ENCODE peak calls at places on chromosomes 12 and 14, in six cellular contexts. F is prostate gland, H is transverse colon, M is HCT116, Y is suprapubic skin, J is sigmoid colon. L is an unnamed sample. For H3K4me1, the result is how much of the 10 kb centered on the place peaks cover.

GRCh38 chr12:118164798-118165486 is 29.0 kb downstream of the PEBP1 start:
- DNase-seq in F (no peak), H (no peak), M (peak), Y (no peak), J (no peak), L (peak)

GRCh38 chr14:36502558-36503508 is 17.2 kb downstream of the NKX2-1 start:
- DNase-seq in F (no peak), H (no peak), M (no peak), Y (no peak), J (no peak), L (no peak)

GRCh38 chr14:64870160-64870559 is 9.5 kb downstream of the SPTB start:
- DNase-seq in F (no peak), H (no peak), M (no peak), Y (no peak), J (no peak), L (no peak)

GRCh38 chr12:113162102-113163029 is 12.8 kb downstream of the CFAP73 start:
- DNase-seq in F (no peak), H (no peak), M (no peak), Y (no peak), J (no peak), L (peak)

GRCh38 chr14:63875311-63875710 is 22.5 kb downstream of the SYNE2 start:
- DNase-seq in F (no peak), H (no peak), M (no peak), Y (no peak), J (no peak), L (no peak)

GRCh38 chr12:40212566-40212965 is 12.2 kb upstream of the LRRK2 start:
- DNase-seq in F (no peak), H (no peak), M (no peak), Y (no peak), J (no peak), L (no peak)

GRCh38 chr14:21668377-21668776 is 5.2 kb downstream of the OR4E1 start:
- DNase-seq in F (no peak), H (no peak), M (no peak), Y (no peak), J (no peak), L (no peak)

GRCh38 chr12:63843613-63844390 is 698 bp upstream of the SRGAP1 start:
- DNase-seq in F (peak), H (peak), M (peak), Y (peak), J (peak), L (peak)

GRCh38 chr12:41234672-41235071 is 46.6 kb downstream of the PDZRN4 start:
- DNase-seq in F (no peak), H (no peak), M (no peak), Y (no peak), J (no peak), L (no peak)

GRCh38 chr12:104669851-104670337 is 213.1 kb downstream of the CHST11 start:
- DNase-seq in F (no peak), H (peak), M (no peak), Y (no peak), J (peak), L (no peak)

GRCh38 chr14:50836515-50836914 is 5.6 kb upstream of the NIN start:
- DNase-seq in F (no peak), H (no peak), M (no peak), Y (no peak), J (no peak), L (no peak)

GRCh38 chr12:50825372-50825838 is 17.3 kb upstream of the TMPRSS12 start:
- DNase-seq in F (peak), H (no peak), M (peak), Y (no peak), J (no peak), L (peak)

GRCh38 chr14:61475316-61475715 is 153.9 kb downstream of the PRKCH start:
- DNase-seq in F (no peak), H (no peak), M (peak), Y (no peak), J (no peak), L (peak)

GRCh38 chr12:124687695-124688301 is 120.4 kb upstream of the NCOR2 start:
- DNase-seq in F (no peak), H (no peak), M (no peak), Y (no peak), J (no peak), L (no peak)

GRCh38 chr12:130335517-130336392 is 1.9 kb upstream of the PIWIL1 start:
- DNase-seq in F (peak), H (peak), M (peak), Y (no peak), J (no peak), L (peak)

GRCh38 chr14:104156142-104156541 is 17.8 kb downstream of the KIF26A start:
- DNase-seq in F (no peak), H (no peak), M (no peak), Y (no peak), J (no peak), L (no peak)

GRCh38 chr14:99511421-99512109 is 30.4 kb downstream of the CCNK start:
- DNase-seq in F (no peak), H (no peak), M (no peak), Y (no peak), J (peak), L (no peak)

GRCh38 chr12:89064780-89065179 is 287.5 kb downstream of the DUSP6 start:
- DNase-seq in F (no peak), H (no peak), M (peak), Y (no peak), J (no peak), L (no peak)

GRCh38 chr12:31323466-31324115 is 2.4 kb downstream of the SINHCAF start:
- DNase-seq in F (peak), H (peak), M (no peak), Y (peak), J (peak), L (peak)
- TF ChIP-seq POLR2AphosphoS5 in F (no peak), H (no peak), M (no peak), Y (no peak), J (peak), L (no peak)

DNA sequence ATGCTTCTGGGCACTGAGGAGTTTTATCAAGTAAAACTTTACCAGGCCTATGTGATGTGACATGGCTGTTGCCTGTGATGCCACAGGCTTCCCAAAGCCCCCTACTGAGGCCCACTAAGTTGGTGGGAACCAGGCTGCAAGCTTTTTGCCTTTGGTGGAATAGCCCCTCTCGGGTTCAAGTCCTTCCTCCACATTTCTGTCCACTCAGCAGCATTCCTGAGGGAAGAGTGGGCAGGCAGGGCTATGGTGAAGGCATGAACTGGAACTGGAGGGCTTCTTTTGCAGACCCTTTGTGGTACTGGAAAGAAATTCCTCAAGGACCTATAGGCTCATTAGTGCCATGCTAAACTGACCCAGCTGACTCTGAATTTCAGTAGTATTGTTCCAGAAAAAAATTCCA is 48.5 kb downstream of the WDR20 start:
- DNase-seq in F (no peak), H (no peak), M (no peak), Y (no peak), J (peak), L (no peak)
- H3K4me1 ChIP-seq in F (under half), H (under half), M (half or more), Y (under half), J (under half), L (under half)

GRCh38 chr12:9669534-9669933 is at the start of gene CLEC2D:
- DNase-seq in F (no peak), H (no peak), M (no peak), Y (no peak), J (no peak), L (no peak)
- TF ChIP-seq POLR2AphosphoS5 in F (no peak), H (peak), M (no peak), Y (no peak), J (no peak), L (no peak)

DNA sequence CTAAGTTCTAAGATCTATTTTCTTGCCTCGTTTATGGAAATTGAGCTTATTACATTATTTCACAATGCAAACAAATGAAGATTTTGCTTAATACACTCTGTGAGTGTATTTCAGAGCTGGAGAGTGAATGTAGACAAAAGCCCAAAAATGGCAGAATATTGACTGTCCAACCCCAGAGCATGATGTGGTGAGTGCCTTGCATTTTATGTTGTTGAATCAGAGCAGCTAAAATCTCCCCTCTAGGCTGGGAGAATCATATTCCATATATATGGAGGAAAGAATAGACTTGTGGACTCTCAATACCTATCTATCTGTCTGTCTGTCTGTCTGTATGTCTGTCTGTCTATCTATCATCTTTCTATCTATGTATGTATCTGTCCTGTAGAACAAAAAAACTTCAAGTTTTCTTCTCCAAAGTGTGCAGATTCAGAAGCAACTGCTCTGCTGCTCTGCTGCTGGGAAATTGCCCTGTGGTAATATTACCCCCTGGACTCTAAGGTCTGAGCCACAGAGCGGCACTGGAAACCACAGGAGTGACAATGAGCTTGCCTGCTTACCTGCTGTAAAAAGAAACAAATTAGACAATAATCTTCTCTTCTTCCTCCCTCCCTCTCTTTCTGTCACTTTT is 209.4 kb upstream of the PRICKLE1 start:
- DNase-seq in F (no peak), H (no peak), M (no peak), Y (no peak), J (no peak), L (no peak)
- H3K4me1 ChIP-seq in F (under half), H (under half), M (under half), Y (under half), J (under half), L (under half)

GRCh38 chr12:54300732-54301427 is at the start of gene NFE2:
- DNase-seq in F (peak), H (peak), M (no peak), Y (peak), J (no peak), L (peak)
- TF ChIP-seq POLR2AphosphoS5 in F (no peak), H (no peak), M (peak), Y (no peak), J (no peak), L (peak)

GRCh38 chr12:109998904-109999648 is at the start of gene ANKRD13A:
- DNase-seq in F (peak), H (peak), M (peak), Y (peak), J (peak), L (peak)
- H3K4me1 ChIP-seq in F (under half), H (under half), M (half or more), Y (half or more), J (under half), L (under half)

DNA sequence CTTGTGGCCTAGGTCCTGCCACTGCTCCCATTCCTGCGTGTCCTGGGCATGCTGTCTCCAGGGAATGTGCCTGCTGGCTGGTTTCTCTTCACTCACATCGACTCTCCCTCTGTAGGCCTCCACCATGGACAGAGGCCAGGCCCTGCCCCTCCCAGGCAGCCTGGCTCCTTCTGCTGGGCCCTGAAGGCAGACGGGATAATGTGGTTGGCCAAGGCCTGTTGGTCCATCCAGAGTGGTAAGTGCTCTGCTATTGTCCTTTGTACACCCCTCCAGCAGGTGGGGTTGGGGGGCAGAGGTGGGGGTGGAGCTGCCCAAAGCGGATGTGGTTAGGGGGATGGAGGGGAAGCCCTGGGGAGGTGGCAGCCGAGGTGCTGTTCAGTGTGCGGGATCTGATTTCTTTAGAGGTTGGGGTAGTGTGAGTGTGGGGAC is 9.5 kb upstream of the NR4A1 start:
- DNase-seq in F (no peak), H (no peak), M (no peak), Y (no peak), J (peak), L (peak)
- TF ChIP-seq POLR2AphosphoS5 in F (no peak), H (no peak), M (no peak), Y (no peak), J (no peak), L (no peak)

DNA sequence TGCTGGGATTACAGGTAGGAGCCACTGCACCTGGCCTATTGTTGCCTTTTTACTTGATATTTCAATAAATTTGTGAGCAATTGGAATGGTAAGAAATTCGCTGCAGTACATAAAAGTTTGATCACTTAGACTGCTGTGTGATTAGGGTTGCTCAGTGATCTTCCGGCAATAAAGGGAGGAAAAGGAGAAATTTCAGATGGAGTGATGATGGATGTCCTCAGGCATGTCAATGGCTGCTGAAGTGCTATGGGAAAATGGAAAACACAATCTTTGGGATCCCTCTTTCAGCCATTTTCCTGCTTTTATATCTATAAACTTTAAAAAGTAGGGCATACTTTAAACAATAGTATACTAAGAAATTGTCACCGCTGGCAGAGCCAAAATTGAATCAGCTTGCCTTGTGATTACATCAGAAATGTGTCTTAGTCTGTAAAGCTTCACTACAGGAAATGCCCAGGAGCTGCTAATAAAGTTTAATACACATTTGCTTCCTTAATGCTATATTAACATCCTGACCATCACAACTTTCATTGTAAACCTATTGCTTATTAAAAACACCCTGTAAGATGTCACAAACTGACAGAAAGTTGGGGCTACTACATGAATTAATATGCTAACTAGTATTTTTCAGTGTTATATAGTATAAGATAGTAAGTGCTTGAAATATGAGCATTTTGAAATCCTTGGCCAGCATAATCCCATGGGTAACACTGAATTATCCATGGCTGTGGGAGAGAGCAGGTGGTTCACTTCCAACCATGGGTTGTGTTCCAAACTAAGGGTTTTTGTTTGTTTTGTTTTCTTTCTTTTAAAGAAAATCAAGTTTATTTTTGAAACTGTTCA is 13.8 kb upstream of the FBXL14 start:
- DNase-seq in F (no peak), H (no peak), M (no peak), Y (no peak), J (no peak), L (no peak)
- H3K4me1 ChIP-seq in F (under half), H (under half), M (under half), Y (under half), J (under half), L (under half)

GRCh38 chr12:85036736-85037135 is 585 bp downstream of the LRRIQ1 start:
- DNase-seq in F (no peak), H (no peak), M (no peak), Y (no peak), J (no peak), L (no peak)

GRCh38 chr12:85043829-85044228 is 7.7 kb downstream of the LRRIQ1 start:
- DNase-seq in F (no peak), H (no peak), M (no peak), Y (no peak), J (no peak), L (no peak)

GRCh38 chr12:85036241-85036707 is at the start of the genes LRRIQ1 and TSPAN19:
- DNase-seq in F (peak), H (peak), M (peak), Y (peak), J (peak), L (peak)

DNA sequence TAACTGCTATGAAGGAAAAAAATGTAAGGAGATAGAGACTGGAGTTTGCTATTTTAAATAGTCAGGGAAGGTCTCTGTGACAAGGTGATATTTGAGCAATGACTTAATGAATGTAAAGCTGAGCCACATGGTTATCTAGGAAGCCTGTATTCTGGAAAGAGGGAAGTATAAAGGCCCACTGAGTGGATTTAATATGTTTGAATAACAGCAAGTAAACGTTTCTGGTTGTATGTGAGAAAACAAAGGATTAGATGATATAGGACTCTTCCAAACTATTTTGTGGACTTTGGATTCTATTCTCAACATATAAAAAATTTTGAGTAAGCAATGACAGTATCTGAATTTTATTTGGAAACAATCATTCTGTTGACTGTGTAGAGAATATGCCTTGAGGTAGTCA is 5.2 kb downstream of the LRRIQ1 start:
- DNase-seq in F (no peak), H (no peak), M (no peak), Y (no peak), J (no peak), L (no peak)
- TF ChIP-seq POLR2AphosphoS5 in F (peak), H (no peak), M (no peak), Y (no peak), J (no peak), L (no peak)

GRCh38 chr12:123445388-123446344 is 9.2 kb upstream of the RILPL2 start:
- DNase-seq in F (peak), H (no peak), M (no peak), Y (no peak), J (no peak), L (no peak)
- H3K4me1 ChIP-seq in F (under half), H (under half), M (under half), Y (under half), J (under half), L (under half)

L was measured in GM23338.